ENCODE peak calls at places on chromosome 5, in ten cellular contexts. One of them, this sample, is unnamed.

GRCh38 chr5:134464988-134465855 is 53.5 kb upstream of the CDKN2AIPNL start:
- DNase-seq in activated CD4-positive, alpha-beta T cell treated with anti-CD3 and anti-CD28 coated beads, Interleukin-2, amount 10 ng/mL, durations not matched to agents 7 days and 5 days: peak; percentile 19
- DNase-seq in stimulated activated CD8-positive, alpha-beta memory T cell treated with anti-CD3 and anti-CD28 coated beads, Interleukin-7, amount 100 ng/mL, for 24 hours: no peak
- DNase-seq in A172: no peak
- DNase-seq in pancreas: peak; percentile 41
- DNase-seq in ecto neural progenitor cell: no peak
- DNase-seq in astrocyte of the cerebellum: no peak
- DNase-seq in NCI-H1092: no peak
- DNase-seq in GM13976: no peak
- DNase-seq in mesenchymal stem cell: no peak
- DNase-seq in this sample: no peak

GRCh38 chr5:136056336-136056735 is 27.5 kb downstream of the TGFBI start:
- DNase-seq in activated CD4-positive, alpha-beta T cell treated with anti-CD3 and anti-CD28 coated beads, Interleukin-2, amount 10 ng/mL, durations not matched to agents 7 days and 5 days: no peak
- DNase-seq in stimulated activated CD8-positive, alpha-beta memory T cell treated with anti-CD3 and anti-CD28 coated beads, Interleukin-7, amount 100 ng/mL, for 24 hours: no peak
- DNase-seq in A172: no peak
- DNase-seq in pancreas: no peak
- DNase-seq in ecto neural progenitor cell: no peak
- DNase-seq in astrocyte of the cerebellum: no peak
- DNase-seq in NCI-H1092: no peak
- DNase-seq in GM13976: no peak
- DNase-seq in mesenchymal stem cell: no peak
- DNase-seq in this sample: no peak

GRCh38 chr5:163658702-163659567 is 153.5 kb downstream of the MAT2B start:
- DNase-seq in activated CD4-positive, alpha-beta T cell treated with anti-CD3 and anti-CD28 coated beads, Interleukin-2, amount 10 ng/mL, durations not matched to agents 7 days and 5 days: no peak
- DNase-seq in stimulated activated CD8-positive, alpha-beta memory T cell treated with anti-CD3 and anti-CD28 coated beads, Interleukin-7, amount 100 ng/mL, for 24 hours: no peak
- DNase-seq in A172: no peak
- DNase-seq in pancreas: no peak
- DNase-seq in ecto neural progenitor cell: no peak
- DNase-seq in astrocyte of the cerebellum: no peak
- DNase-seq in NCI-H1092: no peak
- DNase-seq in GM13976: no peak
- DNase-seq in mesenchymal stem cell: peak; percentile 21
- DNase-seq in this sample: peak; percentile 94

GRCh38 chr5:60533789-60534188 is 166.2 kb downstream of the DEPDC1B start:
- DNase-seq in activated CD4-positive, alpha-beta T cell treated with anti-CD3 and anti-CD28 coated beads, Interleukin-2, amount 10 ng/mL, durations not matched to agents 7 days and 5 days: no peak
- DNase-seq in stimulated activated CD8-positive, alpha-beta memory T cell treated with anti-CD3 and anti-CD28 coated beads, Interleukin-7, amount 100 ng/mL, for 24 hours: no peak
- DNase-seq in A172: no peak
- DNase-seq in pancreas: no peak
- DNase-seq in ecto neural progenitor cell: no peak
- DNase-seq in astrocyte of the cerebellum: no peak
- DNase-seq in NCI-H1092: no peak
- DNase-seq in GM13976: no peak
- DNase-seq in mesenchymal stem cell: no peak
- DNase-seq in this sample: no peak

GRCh38 chr5:124783285-124783684 is 36.8 kb upstream of the ZNF608 start:
- DNase-seq in activated CD4-positive, alpha-beta T cell treated with anti-CD3 and anti-CD28 coated beads, Interleukin-2, amount 10 ng/mL, durations not matched to agents 7 days and 5 days: no peak
- DNase-seq in stimulated activated CD8-positive, alpha-beta memory T cell treated with anti-CD3 and anti-CD28 coated beads, Interleukin-7, amount 100 ng/mL, for 24 hours: no peak
- DNase-seq in A172: no peak
- DNase-seq in pancreas: no peak
- DNase-seq in ecto neural progenitor cell: no peak
- DNase-seq in astrocyte of the cerebellum: no peak
- DNase-seq in NCI-H1092: no peak
- DNase-seq in GM13976: no peak
- DNase-seq in mesenchymal stem cell: no peak
- DNase-seq in this sample: no peak

GRCh38 chr5:84181093-84181492 is 203.6 kb downstream of the EDIL3 start:
- DNase-seq in activated CD4-positive, alpha-beta T cell treated with anti-CD3 and anti-CD28 coated beads, Interleukin-2, amount 10 ng/mL, durations not matched to agents 7 days and 5 days: no peak
- DNase-seq in stimulated activated CD8-positive, alpha-beta memory T cell treated with anti-CD3 and anti-CD28 coated beads, Interleukin-7, amount 100 ng/mL, for 24 hours: no peak
- DNase-seq in A172: no peak
- DNase-seq in pancreas: no peak
- DNase-seq in ecto neural progenitor cell: no peak
- DNase-seq in astrocyte of the cerebellum: peak; percentile 75
- DNase-seq in NCI-H1092: no peak
- DNase-seq in GM13976: no peak
- DNase-seq in mesenchymal stem cell: peak; percentile 13
- DNase-seq in this sample: no peak

GRCh38 chr5:71830626-71831539 is 111.8 kb downstream of the CARTPT start:
- DNase-seq in activated CD4-positive, alpha-beta T cell treated with anti-CD3 and anti-CD28 coated beads, Interleukin-2, amount 10 ng/mL, durations not matched to agents 7 days and 5 days: no peak
- DNase-seq in stimulated activated CD8-positive, alpha-beta memory T cell treated with anti-CD3 and anti-CD28 coated beads, Interleukin-7, amount 100 ng/mL, for 24 hours: no peak
- DNase-seq in A172: peak; percentile 81
- DNase-seq in pancreas: peak; percentile 68
- DNase-seq in ecto neural progenitor cell: no peak
- DNase-seq in astrocyte of the cerebellum: peak; percentile 69
- DNase-seq in NCI-H1092: peak; percentile 47
- DNase-seq in GM13976: no peak
- DNase-seq in mesenchymal stem cell: peak; percentile 89
- DNase-seq in this sample: peak; percentile 78

GRCh38 chr5:32538031-32538547 is 47.3 kb upstream of the SUB1 start:
- DNase-seq in activated CD4-positive, alpha-beta T cell treated with anti-CD3 and anti-CD28 coated beads, Interleukin-2, amount 10 ng/mL, durations not matched to agents 7 days and 5 days: peak; percentile 41
- DNase-seq in stimulated activated CD8-positive, alpha-beta memory T cell treated with anti-CD3 and anti-CD28 coated beads, Interleukin-7, amount 100 ng/mL, for 24 hours: no peak
- DNase-seq in A172: no peak
- DNase-seq in pancreas: no peak
- DNase-seq in ecto neural progenitor cell: no peak
- DNase-seq in astrocyte of the cerebellum: no peak
- DNase-seq in NCI-H1092: no peak
- DNase-seq in GM13976: peak; percentile 61
- DNase-seq in mesenchymal stem cell: no peak
- DNase-seq in this sample: no peak

GRCh38 chr5:42377496-42377895 is 45.7 kb upstream of the GHR start:
- DNase-seq in activated CD4-positive, alpha-beta T cell treated with anti-CD3 and anti-CD28 coated beads, Interleukin-2, amount 10 ng/mL, durations not matched to agents 7 days and 5 days: no peak
- DNase-seq in stimulated activated CD8-positive, alpha-beta memory T cell treated with anti-CD3 and anti-CD28 coated beads, Interleukin-7, amount 100 ng/mL, for 24 hours: no peak
- DNase-seq in A172: no peak
- DNase-seq in pancreas: no peak
- DNase-seq in ecto neural progenitor cell: no peak
- DNase-seq in astrocyte of the cerebellum: no peak
- DNase-seq in NCI-H1092: no peak
- DNase-seq in GM13976: no peak
- DNase-seq in mesenchymal stem cell: peak; percentile 5
- DNase-seq in this sample: no peak

GRCh38 chr5:162990063-162990462 is 447.3 kb upstream of the CCNG1 start:
- DNase-seq in activated CD4-positive, alpha-beta T cell treated with anti-CD3 and anti-CD28 coated beads, Interleukin-2, amount 10 ng/mL, durations not matched to agents 7 days and 5 days: no peak
- DNase-seq in stimulated activated CD8-positive, alpha-beta memory T cell treated with anti-CD3 and anti-CD28 coated beads, Interleukin-7, amount 100 ng/mL, for 24 hours: no peak
- DNase-seq in A172: no peak
- DNase-seq in pancreas: no peak
- DNase-seq in ecto neural progenitor cell: no peak
- DNase-seq in astrocyte of the cerebellum: no peak
- DNase-seq in NCI-H1092: no peak
- DNase-seq in GM13976: no peak
- DNase-seq in mesenchymal stem cell: no peak
- DNase-seq in this sample: no peak

GRCh38 chr5:177023247-177023703 is 779 bp downstream of the ZNF346 start:
- DNase-seq in activated CD4-positive, alpha-beta T cell treated with anti-CD3 and anti-CD28 coated beads, Interleukin-2, amount 10 ng/mL, durations not matched to agents 7 days and 5 days: peak; percentile 13
- DNase-seq in stimulated activated CD8-positive, alpha-beta memory T cell treated with anti-CD3 and anti-CD28 coated beads, Interleukin-7, amount 100 ng/mL, for 24 hours: no peak
- DNase-seq in A172: peak; percentile 10
- DNase-seq in pancreas: no peak
- DNase-seq in ecto neural progenitor cell: peak; percentile 48
- DNase-seq in astrocyte of the cerebellum: no peak
- DNase-seq in NCI-H1092: no peak
- DNase-seq in GM13976: peak; percentile 45
- DNase-seq in mesenchymal stem cell: peak; percentile 38
- DNase-seq in this sample: no peak

GRCh38 chr5:139710370-139711066 is 62.4 kb downstream of the CXXC5 start:
- DNase-seq in activated CD4-positive, alpha-beta T cell treated with anti-CD3 and anti-CD28 coated beads, Interleukin-2, amount 10 ng/mL, durations not matched to agents 7 days and 5 days: peak; percentile 42
- DNase-seq in stimulated activated CD8-positive, alpha-beta memory T cell treated with anti-CD3 and anti-CD28 coated beads, Interleukin-7, amount 100 ng/mL, for 24 hours: no peak
- DNase-seq in A172: peak; percentile 70
- DNase-seq in pancreas: peak; percentile 70
- DNase-seq in ecto neural progenitor cell: peak; percentile 86
- DNase-seq in astrocyte of the cerebellum: no peak
- DNase-seq in NCI-H1092: peak; percentile 23
- DNase-seq in GM13976: peak; percentile 82
- DNase-seq in mesenchymal stem cell: peak; percentile 93
- DNase-seq in this sample: peak; percentile 32

GRCh38 chr5:107431998-107432397 is 238.7 kb downstream of the EFNA5 start:
- DNase-seq in activated CD4-positive, alpha-beta T cell treated with anti-CD3 and anti-CD28 coated beads, Interleukin-2, amount 10 ng/mL, durations not matched to agents 7 days and 5 days: no peak
- DNase-seq in stimulated activated CD8-positive, alpha-beta memory T cell treated with anti-CD3 and anti-CD28 coated beads, Interleukin-7, amount 100 ng/mL, for 24 hours: no peak
- DNase-seq in A172: peak; percentile 45
- DNase-seq in pancreas: no peak
- DNase-seq in ecto neural progenitor cell: no peak
- DNase-seq in astrocyte of the cerebellum: no peak
- DNase-seq in NCI-H1092: no peak
- DNase-seq in GM13976: no peak
- DNase-seq in mesenchymal stem cell: peak; percentile 37
- DNase-seq in this sample: no peak

This sample was measured in NCI-H446 treated with DMSO at 0.1 percent for 48 hours.